ENCODE peak calls at places on chromosome 1, in five cellular contexts. D is pancreas; Z is stimulated activated CD8-positive, alpha-beta memory T cell treated with anti-CD3 and anti-CD28 coated beads, Interleukin-15, amount 100 ng/mL, for 4 hours; H is germinal center; A is progenitor cell of endocrine pancreas. S is an unnamed sample.

GRCh38 chr1:215517441-215517891 is 49.6 kb upstream of the KCTD3 start:
- DNase-seq in Z (no peak), A (no peak), H (no peak), D (no peak), S (no peak)

GRCh38 chr1:159012495-159012894 is 2.8 kb downstream of the IFI16 start:
- DNase-seq in H (peak), Z (peak), A (no peak), D (no peak), S (no peak)

GRCh38 chr1:34829250-34829649 is 30.3 kb downstream of the SMIM12 start:
- DNase-seq in Z (no peak), A (no peak), D (no peak), H (no peak), S (no peak)

GRCh38 chr1:58848818-58849411 is 65.1 kb upstream of the JUN start:
- DNase-seq in H (no peak), Z (no peak), A (no peak), D (peak), S (peak)

GRCh38 chr1:155177918-155178281 is 4.3 kb downstream of the TRIM46 start:
- DNase-seq in Z (no peak), H (no peak), D (peak), A (no peak), S (peak)

GRCh38 chr1:165114022-165114888 is 242.3 kb downstream of the LMX1A start:
- DNase-seq in A (peak), D (no peak), Z (no peak), H (peak), S (no peak)

GRCh38 chr1:22489823-22490222 is 38.2 kb downstream of the ZBTB40 start:
- DNase-seq in Z (no peak), D (no peak), A (no peak), H (no peak), S (no peak)

GRCh38 chr1:214438059-214438458 is 113.3 kb downstream of the PTPN14 start:
- DNase-seq in Z (no peak), D (no peak), A (no peak), H (no peak), S (no peak)

GRCh38 chr1:3508757-3509415 is 54.4 kb downstream of the ARHGEF16 start:
- DNase-seq in H (no peak), A (no peak), Z (no peak), D (no peak), S (no peak)

GRCh38 chr1:236044346-236044745 is 20.5 kb downstream of the NID1 start:
- DNase-seq in H (no peak), A (no peak), D (no peak), Z (no peak), S (no peak)

GRCh38 chr1:85282424-85282823 is 6.0 kb upstream of the BCL10 start:
- DNase-seq in H (no peak), A (no peak), Z (no peak), D (no peak), S (no peak)

GRCh38 chr1:1899266-1899966 is 8.5 kb upstream of the GNB1 start:
- DNase-seq in H (peak), A (no peak), D (no peak), Z (no peak), S (peak)

GRCh38 chr1:22048351-22049192 is 3.9 kb upstream of the CDC42 start:
- DNase-seq in A (no peak), Z (no peak), D (no peak), H (no peak), S (no peak)

GRCh38 chr1:148310807-148311206 is 158.7 kb upstream of the NBPF11 start:
- DNase-seq in Z (no peak), D (no peak), H (no peak), A (no peak), S (no peak)

GRCh38 chr1:199574949-199575348 is 452.6 kb upstream of the NR5A2 start:
- DNase-seq in H (no peak), A (no peak), Z (no peak), D (no peak), S (no peak)

GRCh38 chr1:88984553-88984945 is 7.9 kb downstream of the KYAT3 start:
- DNase-seq in D (no peak), H (peak), A (no peak), Z (no peak), S (no peak)

GRCh38 chr1:65993047-65993363 is 200.3 kb downstream of the PDE4B start:
- DNase-seq in H (no peak), A (no peak), D (no peak), Z (no peak), S (no peak)

GRCh38 chr1:172867216-172867828 is 183.4 kb downstream of the TNFSF18 start:
- DNase-seq in Z (no peak), H (no peak), D (no peak), A (no peak), S (no peak)

GRCh38 chr1:203512830-203513578 is 19.1 kb downstream of the OPTC start:
- DNase-seq in Z (no peak), H (no peak), A (no peak), D (no peak), S (no peak)

GRCh38 chr1:200923607-200924006 is 28.9 kb downstream of the INAVA start:
- DNase-seq in H (no peak), D (no peak), A (no peak), Z (no peak), S (no peak)

GRCh38 chr1:115678141-115678540 is 36.4 kb downstream of the VANGL1 start:
- DNase-seq in H (no peak), Z (no peak), A (no peak), D (no peak), S (no peak)

GRCh38 chr1:223035724-223036478 is 107.1 kb downstream of the TLR5 start:
- DNase-seq in A (no peak), D (no peak), H (no peak), Z (no peak), S (no peak)

GRCh38 chr1:20678599-20678998 is 17.4 kb upstream of the DDOST start:
- DNase-seq in A (no peak), Z (no peak), D (no peak), H (peak), S (no peak)

GRCh38 chr1:219806020-219806419 is 122.3 kb downstream of the SLC30A10 start:
- DNase-seq in H (no peak), Z (no peak), A (no peak), D (no peak), S (no peak)